ENCODE peak calls at places on chromosome 19, in four cellular contexts. G, L, U and S are unnamed samples. For H3K4me1, the result is how much of the 10 kb centered on the place peaks cover.

GRCh38 chr19:39499082-39499642 is 415 bp downstream of the DLL3 start:
- DNase-seq in G (peak), L (peak), U (no peak), S (no peak)

GRCh38 chr19:30360378-30361106 is 11.6 kb upstream of the ZNF536 start:
- DNase-seq in G (no peak), L (no peak), U (no peak), S (no peak)

GRCh38 chr19:41813911-41814310 is 17.5 kb downstream of the CEACAM3 start:
- DNase-seq in G (no peak), L (no peak), U (no peak), S (no peak)

GRCh38 chr19:19628499-19629134 is 597 bp upstream of the LPAR2 start:
- DNase-seq in G (peak), L (peak), U (peak), S (peak)

GRCh38 chr19:22882797-22883196 is 50.7 kb downstream of the ZNF723 start:
- DNase-seq in G (peak), L (no peak), U (peak), S (no peak)

GRCh38 chr19:1622541-1622940 is 17.3 kb upstream of the UQCR11 start:
- DNase-seq in G (no peak), L (no peak), U (no peak), S (no peak)

GRCh38 chr19:9836021-9836420 is 903 bp downstream of the PIN1 start:
- DNase-seq in G (peak), L (no peak), U (peak), S (no peak)

GRCh38 chr19:16143399-16144215 is at the start of gene HSH2D:
- DNase-seq in G (no peak), L (peak), U (no peak), S (no peak)

GRCh38 chr19:7242601-7243258 is 51.5 kb downstream of the INSR start:
- DNase-seq in G (peak), L (no peak), U (peak), S (no peak)

GRCh38 chr19:41595258-41595889 is 19.4 kb downstream of the CEACAM21 start:
- DNase-seq in G (peak), L (peak), U (peak), S (no peak)

GRCh38 chr19:49570997-49571676 is 9.2 kb downstream of the NOSIP start:
- DNase-seq in G (no peak), L (peak), U (no peak), S (no peak)

GRCh38 chr19:1267441-1268391 is 1.4 kb upstream of the CIRBP start:
- DNase-seq in G (peak), L (no peak), U (peak), S (no peak)

DNA sequence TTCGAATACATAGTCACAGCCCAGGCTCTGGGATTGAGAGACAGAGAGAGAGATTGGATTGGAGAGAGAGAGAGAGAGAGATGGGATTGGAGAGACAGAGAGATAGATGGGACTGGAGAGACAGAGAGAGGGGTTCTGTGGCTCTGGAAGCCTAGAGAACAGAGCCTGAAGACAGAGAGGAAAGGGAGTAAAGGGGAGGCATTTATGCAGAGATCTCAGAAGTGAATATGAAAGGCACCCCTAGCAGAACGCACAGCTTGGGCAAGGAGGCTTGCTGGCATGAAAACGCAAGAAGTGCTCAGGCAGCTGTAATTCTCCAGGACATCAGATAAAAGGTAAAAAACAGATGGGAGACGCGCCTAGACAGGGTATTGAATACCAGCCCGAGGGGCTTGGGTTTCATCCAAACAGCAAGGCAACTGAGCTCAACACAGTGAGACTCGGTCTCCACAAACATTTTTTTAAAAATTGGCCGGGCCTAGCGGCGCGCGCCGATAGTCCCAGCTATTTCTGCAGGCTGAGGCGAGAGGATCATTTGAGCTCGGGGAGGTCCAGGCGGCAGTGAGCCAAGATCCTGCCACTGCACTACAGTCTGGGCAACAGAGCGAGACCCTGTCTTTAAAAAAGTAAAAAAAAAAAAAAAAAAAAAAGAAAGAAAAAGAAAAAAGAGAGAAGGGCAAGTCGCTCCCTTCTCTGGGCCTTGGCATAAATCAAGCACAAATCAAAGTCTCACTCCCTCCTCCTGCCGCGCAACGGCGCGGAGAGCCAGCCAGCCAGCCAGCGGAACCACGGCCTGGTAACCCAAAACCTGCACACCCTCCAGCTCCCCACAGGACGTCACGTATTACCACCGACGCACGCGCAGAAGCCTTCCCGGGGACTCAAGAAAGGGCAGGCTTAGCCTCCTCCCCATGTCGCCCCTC is 769 bp upstream of the PPP2R1A start:
- DNase-seq in G (no peak), L (no peak), U (no peak), S (no peak)
- H2AK5ac ChIP-seq in G (no peak), L (no peak), U (peak), S (no peak)

GRCh38 chr19:18373892-18374629 is 11.9 kb upstream of the GDF15 start:
- DNase-seq in G (peak), L (peak), U (peak), S (no peak)
- H3K4me1 ChIP-seq in G (under half), L (under half), U (under half), S (under half)

GRCh38 chr19:46994141-46994686 is 25.4 kb upstream of the NPAS1 start:
- DNase-seq in G (no peak), L (no peak), U (no peak), S (no peak)

GRCh38 chr19:46998445-46999142 is 21.0 kb upstream of the NPAS1 start:
- DNase-seq in G (no peak), L (no peak), U (no peak), S (no peak)

GRCh38 chr19:46993622-46994021 is 26.0 kb upstream of the NPAS1 start:
- DNase-seq in G (no peak), L (no peak), U (no peak), S (no peak)

GRCh38 chr19:46992699-46993535 is 26.7 kb upstream of the NPAS1 start:
- DNase-seq in G (no peak), L (no peak), U (no peak), S (no peak)

DNA sequence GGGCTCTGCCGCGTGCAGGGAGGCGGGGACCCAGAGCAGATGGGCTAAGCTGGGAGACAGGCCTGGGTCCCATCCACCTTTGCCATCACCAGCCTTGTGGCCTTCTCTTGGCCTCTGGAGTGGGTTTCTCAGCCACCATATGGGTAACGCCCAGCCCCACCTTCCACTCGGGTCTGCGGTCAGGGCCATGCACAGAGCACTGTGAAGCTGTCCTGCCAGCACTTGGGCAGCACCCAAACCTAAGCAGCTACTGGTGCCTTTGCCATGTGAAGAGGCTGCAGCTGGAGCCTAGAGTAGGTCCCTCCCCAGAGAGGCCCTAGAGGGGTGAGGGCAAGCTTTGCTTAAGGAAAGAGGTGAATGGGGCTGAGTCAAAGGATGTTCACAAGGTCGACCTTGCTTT is 24.1 kb upstream of the NPAS1 start:
- DNase-seq in G (no peak), L (no peak), U (no peak), S (no peak)
- H2AK5ac ChIP-seq in G (no peak), L (no peak), U (no peak), S (peak)

GRCh38 chr19:47507924-47508553 is 6.8 kb downstream of the NAPA start:
- DNase-seq in G (no peak), L (no peak), U (no peak), S (no peak)

GRCh38 chr19:47509170-47509847 is 5.6 kb downstream of the NAPA start:
- DNase-seq in G (no peak), L (no peak), U (no peak), S (no peak)

GRCh38 chr19:47509973-47510372 is 4.9 kb downstream of the NAPA start:
- DNase-seq in G (no peak), L (no peak), U (no peak), S (no peak)

GRCh38 chr19:47507031-47507430 is 7.8 kb downstream of the NAPA start:
- DNase-seq in G (no peak), L (no peak), U (no peak), S (no peak)

DNA sequence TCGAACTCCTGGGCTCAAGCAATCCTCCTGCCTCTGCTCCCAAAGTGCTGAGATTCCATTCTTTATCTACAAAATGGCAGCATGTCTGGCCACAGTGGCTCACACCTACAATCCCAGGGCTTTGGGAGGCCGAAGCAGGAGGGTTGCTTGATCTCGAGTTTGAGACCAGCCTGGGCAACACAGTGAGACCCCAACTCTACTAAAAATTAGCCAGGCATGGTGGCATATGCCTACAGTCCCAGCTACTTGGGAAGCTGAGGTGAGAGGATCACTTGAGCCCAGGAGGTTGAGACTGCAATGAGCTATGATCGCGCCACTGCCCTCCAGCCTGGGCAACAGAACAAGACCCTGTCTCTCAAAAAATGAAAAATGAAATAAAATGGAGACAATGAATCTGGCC is 6.1 kb downstream of the NAPA start:
- DNase-seq in G (no peak), L (no peak), U (no peak), S (no peak)
- H3K4me1 ChIP-seq in G (under half), L (under half), U (under half), S (under half)

DNA sequence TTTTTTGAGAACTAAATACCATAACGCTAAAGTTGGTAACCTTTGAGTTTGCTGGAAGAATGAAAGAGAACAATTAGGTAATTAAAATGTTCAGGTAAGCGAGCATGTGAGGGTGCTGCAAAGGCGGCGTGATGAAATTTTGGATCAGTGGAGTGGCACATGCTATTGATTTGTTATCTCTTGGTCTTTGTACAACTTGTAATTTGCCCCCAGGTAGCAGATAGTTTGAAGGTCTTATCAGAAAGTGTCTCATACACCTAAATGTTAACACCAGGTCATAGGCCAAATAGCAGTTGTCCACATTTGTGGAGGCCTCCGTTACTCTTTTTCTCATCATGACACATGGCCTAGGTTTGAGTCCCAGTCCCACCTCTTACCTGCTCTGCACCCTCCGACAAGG is 14.9 kb downstream of the ARHGAP35 start:
- DNase-seq in G (no peak), L (no peak), U (no peak), S (no peak)
- H2AK5ac ChIP-seq in G (peak), L (no peak), U (peak), S (no peak)

GRCh38 chr19:13018037-13018914 is 23.0 kb downstream of the NFIX start:
- DNase-seq in G (no peak), L (peak), U (peak), S (no peak)
- H3K4me1 ChIP-seq in G (under half), L (under half), U (under half), S (under half)

GRCh38 chr19:5690955-5691204 is 785 bp downstream of the RPL36 start:
- DNase-seq in G (no peak), L (no peak), U (no peak), S (no peak)

GRCh38 chr19:5691930-5692784 is 2.1 kb downstream of the RPL36 start:
- DNase-seq in G (peak), L (peak), U (peak), S (no peak)

GRCh38 chr19:5692785-5693194 is 2.7 kb downstream of the RPL36 start:
- DNase-seq in G (peak), L (peak), U (no peak), S (no peak)

GRCh38 chr19:5690125-5690954 is at the start of gene RPL36:
- DNase-seq in G (peak), L (peak), U (peak), S (peak)

DNA sequence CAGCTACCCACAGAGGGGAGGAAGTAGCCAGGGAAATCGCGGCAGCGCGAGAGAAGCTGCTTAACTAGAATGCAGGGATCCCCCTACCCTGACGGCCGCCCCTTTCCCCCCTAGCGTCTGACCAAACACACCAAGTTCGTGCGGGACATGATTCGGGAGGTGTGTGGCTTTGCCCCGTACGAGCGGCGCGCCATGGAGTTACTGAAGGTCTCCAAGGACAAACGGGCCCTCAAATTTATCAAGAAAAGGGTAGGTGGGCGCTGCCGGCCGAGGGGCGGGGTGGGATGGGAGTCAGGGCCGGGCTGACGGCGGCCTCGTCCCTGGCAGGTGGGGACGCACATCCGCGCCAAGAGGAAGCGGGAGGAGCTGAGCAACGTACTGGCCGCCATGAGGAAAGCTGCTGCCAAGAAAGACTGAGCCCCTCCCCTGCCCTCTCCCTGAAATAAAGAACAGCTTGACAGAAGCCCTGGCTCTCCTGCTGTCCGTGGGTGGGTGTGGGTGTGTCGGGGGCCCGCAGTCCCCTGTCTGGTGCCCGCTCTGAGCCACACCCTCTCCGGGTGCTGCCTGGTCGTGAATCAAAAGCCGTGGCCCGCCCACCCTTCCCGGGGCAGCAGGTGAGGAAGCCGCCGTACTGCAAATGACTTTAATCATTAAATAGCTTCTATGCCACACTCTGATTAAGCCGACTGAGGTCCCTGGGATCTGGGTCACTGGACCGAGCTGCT is 1.3 kb downstream of the RPL36 start:
- DNase-seq in G (peak), L (peak), U (peak), S (no peak)
- H2AK5ac ChIP-seq in G (no peak), L (no peak), U (peak), S (no peak)